ENCODE peak calls at places on chromosomes 16 and 17, in eight cellular contexts. One of them, this sample, is unnamed.
A peak's percentile ranks its signal among the peaks of the same experiment; 100 is the strongest.

GRCh38 chr16:81581107-81581506 is 136.5 kb downstream of the CMIP start:
- DNase-seq in effector memory CD4-positive, alpha-beta T cell: no peak
- DNase-seq in naive thymus-derived CD4-positive, alpha-beta T cell: no peak
- DNase-seq in posterior cingulate gyrus: no peak
- DNase-seq in activated T-cell treated with anti-CD3 and anti-CD28 coated beads for 4 hours: no peak
- DNase-seq in A549: no peak
- DNase-seq in EH: no peak
- DNase-seq in HCEC 1CT: no peak
- DNase-seq in this sample: no peak

GRCh38 chr17:1275962-1276736 is 3.3 kb upstream of the TRARG1 start:
- DNase-seq in posterior cingulate gyrus: peak; percentile 68
- DNase-seq in activated T-cell treated with anti-CD3 and anti-CD28 coated beads for 4 hours: peak; percentile 66
- DNase-seq in A549: peak; percentile 79
- DNase-seq in naive thymus-derived CD4-positive, alpha-beta T cell: peak; percentile 70
- DNase-seq in EH: peak; percentile 53
- DNase-seq in effector memory CD4-positive, alpha-beta T cell: peak; percentile 49
- DNase-seq in HCEC 1CT: peak; percentile 30
- DNase-seq in this sample: peak; percentile 59

GRCh38 chr17:8123695-8124349 is at the start of gene HES7:
- DNase-seq in EH: peak; percentile 32
- DNase-seq in A549: no peak
- DNase-seq in effector memory CD4-positive, alpha-beta T cell: no peak
- DNase-seq in posterior cingulate gyrus: no peak
- DNase-seq in activated T-cell treated with anti-CD3 and anti-CD28 coated beads for 4 hours: no peak
- DNase-seq in HCEC 1CT: no peak
- DNase-seq in naive thymus-derived CD4-positive, alpha-beta T cell: no peak
- DNase-seq in this sample: peak; percentile 45

GRCh38 chr17:36509272-36509985 is 22.9 kb downstream of the ZNHIT3 start:
- DNase-seq in posterior cingulate gyrus: no peak
- DNase-seq in HCEC 1CT: no peak
- DNase-seq in naive thymus-derived CD4-positive, alpha-beta T cell: no peak
- DNase-seq in effector memory CD4-positive, alpha-beta T cell: no peak
- DNase-seq in EH: no peak
- DNase-seq in A549: no peak
- DNase-seq in activated T-cell treated with anti-CD3 and anti-CD28 coated beads for 4 hours: no peak
- DNase-seq in this sample: no peak

GRCh38 chr16:52713740-52714139 is 166.8 kb upstream of the TOX3 start:
- DNase-seq in effector memory CD4-positive, alpha-beta T cell: no peak
- DNase-seq in HCEC 1CT: no peak
- DNase-seq in A549: no peak
- DNase-seq in activated T-cell treated with anti-CD3 and anti-CD28 coated beads for 4 hours: no peak
- DNase-seq in EH: no peak
- DNase-seq in posterior cingulate gyrus: no peak
- DNase-seq in naive thymus-derived CD4-positive, alpha-beta T cell: no peak
- DNase-seq in this sample: no peak

GRCh38 chr17:13601317-13601775 is 383 bp downstream of the HS3ST3A1 start:
- DNase-seq in naive thymus-derived CD4-positive, alpha-beta T cell: no peak
- DNase-seq in activated T-cell treated with anti-CD3 and anti-CD28 coated beads for 4 hours: no peak
- DNase-seq in posterior cingulate gyrus: no peak
- DNase-seq in effector memory CD4-positive, alpha-beta T cell: no peak
- DNase-seq in HCEC 1CT: peak; percentile 28
- DNase-seq in EH: peak; percentile 49
- DNase-seq in A549: no peak
- DNase-seq in this sample: peak; percentile 12

GRCh38 chr17:50430731-50431130 is 4.7 kb downstream of the ACSF2 start:
- DNase-seq in effector memory CD4-positive, alpha-beta T cell: no peak
- DNase-seq in EH: no peak
- DNase-seq in HCEC 1CT: no peak
- DNase-seq in activated T-cell treated with anti-CD3 and anti-CD28 coated beads for 4 hours: no peak
- DNase-seq in posterior cingulate gyrus: no peak
- DNase-seq in A549: no peak
- DNase-seq in naive thymus-derived CD4-positive, alpha-beta T cell: no peak
- DNase-seq in this sample: no peak

GRCh38 chr17:78184311-78184710 is 2.5 kb downstream of the TK1 start:
- DNase-seq in naive thymus-derived CD4-positive, alpha-beta T cell: no peak
- DNase-seq in EH: no peak
- DNase-seq in posterior cingulate gyrus: no peak
- DNase-seq in HCEC 1CT: no peak
- DNase-seq in effector memory CD4-positive, alpha-beta T cell: no peak
- DNase-seq in activated T-cell treated with anti-CD3 and anti-CD28 coated beads for 4 hours: no peak
- DNase-seq in A549: no peak
- DNase-seq in this sample: no peak

This sample was measured in HuH-7.5.